ENCODE peak calls at places on chromosomes 7 and 10, in eight cellular contexts. N is IMR-90, I is A549, L is body of pancreas, R is prostate gland, J is heart left ventricle, O is transverse colon, K is stomach. Z is an unnamed sample.

GRCh38 chr7:2958416-2959342 is 85.0 kb downstream of the CARD11 start:
- DNase-seq in N (no peak), I (no peak), L (no peak), R (no peak), J (no peak), O (no peak), K (no peak), Z (no peak)

GRCh38 chr7:2048531-2048930 is 184.2 kb downstream of the MAD1L1 start:
- DNase-seq in N (no peak), I (no peak), L (no peak), R (no peak), J (peak; percentile 14), O (no peak), K (no peak), Z (no peak)

GRCh38 chr10:75186310-75186709 is 24.3 kb upstream of the VDAC2 start:
- DNase-seq in N (no peak), I (no peak), L (no peak), R (no peak), J (no peak), O (no peak), K (no peak), Z (no peak)

GRCh38 chr10:101305241-101306230 is 48.4 kb upstream of the BTRC start:
- DNase-seq in N (no peak), I (no peak), L (no peak), R (no peak), J (no peak), O (no peak), K (no peak), Z (no peak)

GRCh38 chr10:44197646-44198045 is 187.3 kb downstream of the CXCL12 start:
- DNase-seq in N (no peak), I (no peak), L (no peak), R (no peak), J (no peak), O (no peak), K (no peak), Z (no peak)

GRCh38 chr10:127880557-127880956 is 12.2 kb downstream of the CLRN3 start:
- DNase-seq in N (no peak), I (no peak), L (no peak), R (no peak), J (peak; percentile 54), O (no peak), K (no peak), Z (no peak)

GRCh38 chr10:96846395-96846794 is 14.3 kb downstream of the LCOR start:
- DNase-seq in N (no peak), I (no peak), L (no peak), R (peak; percentile 11), J (no peak), O (no peak), K (no peak), Z (no peak)

GRCh38 chr7:124031919-124032318 is 948 bp downstream of the TMEM229A start:
- DNase-seq in N (no peak), I (no peak), L (no peak), R (no peak), J (no peak), O (no peak), K (no peak), Z (no peak)

GRCh38 chr7:155620497-155620896 is 24.0 kb upstream of the RBM33 start:
- DNase-seq in N (no peak), I (no peak), L (no peak), R (no peak), J (no peak), O (no peak), K (no peak), Z (no peak)

GRCh38 chr7:155621418-155621980 is 23.0 kb upstream of the RBM33 start:
- DNase-seq in N (no peak), I (no peak), L (no peak), R (no peak), J (no peak), O (no peak), K (no peak), Z (no peak)

GRCh38 chr7:155619634-155620271 is 24.7 kb upstream of the RBM33 start:
- DNase-seq in N (no peak), I (no peak), L (no peak), R (no peak), J (no peak), O (no peak), K (no peak), Z (no peak)

DNA sequence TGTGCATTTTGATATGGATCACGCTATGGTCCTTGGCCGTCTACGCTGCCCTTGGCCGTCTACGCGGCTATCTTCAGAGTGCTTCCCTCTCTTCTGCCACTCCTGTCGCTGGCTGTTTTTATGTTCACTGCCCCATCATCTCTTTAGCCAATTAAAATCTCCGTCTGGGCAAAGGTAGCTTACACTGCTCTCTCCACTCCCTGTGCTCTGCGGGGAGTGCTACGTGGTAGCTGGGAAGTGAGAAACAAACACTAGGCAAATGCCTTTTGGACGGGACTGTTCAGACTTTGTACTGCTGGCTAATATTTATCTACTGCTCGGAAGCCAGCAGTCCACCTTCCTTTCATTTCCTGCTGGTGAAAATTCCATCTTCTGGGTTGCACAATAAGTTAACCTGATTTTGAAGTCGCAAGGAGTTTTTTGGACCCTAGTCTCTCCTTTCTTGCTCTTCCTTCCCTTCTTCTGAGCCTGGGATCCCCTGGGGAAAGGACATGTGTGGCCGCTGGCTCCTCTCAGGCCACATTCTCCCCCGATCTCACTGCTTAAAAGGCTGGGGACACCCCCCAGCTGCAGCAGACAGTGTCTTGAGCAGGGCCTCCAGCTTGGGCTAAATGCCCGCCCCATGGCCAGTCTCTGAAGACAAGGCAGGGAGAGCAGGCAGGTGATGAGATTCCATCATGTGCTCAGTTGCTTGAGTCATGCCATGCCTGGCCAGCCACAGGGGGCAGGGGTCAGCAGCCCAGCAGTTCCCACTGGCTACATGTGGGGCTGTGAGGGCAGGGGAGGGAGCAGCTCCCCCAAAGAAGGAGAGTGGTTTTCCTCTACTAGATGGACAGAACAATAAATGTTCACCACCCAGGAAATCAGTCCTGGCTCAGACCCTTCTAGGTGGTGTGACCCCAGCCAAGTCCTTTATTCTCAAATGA is 25.5 kb upstream of the RBM33 start:
- DNase-seq in N (peak; percentile 58), I (peak; percentile 66), L (peak; percentile 78), R (no peak), J (no peak), O (peak; percentile 76), K (peak; percentile 73), Z (no peak)
- TF ChIP-seq POLR2A in N (no peak), I (peak; percentile 29), L (no peak), R (no peak), J (no peak), O (peak; percentile 13), K (no peak), Z (no peak)

DNA sequence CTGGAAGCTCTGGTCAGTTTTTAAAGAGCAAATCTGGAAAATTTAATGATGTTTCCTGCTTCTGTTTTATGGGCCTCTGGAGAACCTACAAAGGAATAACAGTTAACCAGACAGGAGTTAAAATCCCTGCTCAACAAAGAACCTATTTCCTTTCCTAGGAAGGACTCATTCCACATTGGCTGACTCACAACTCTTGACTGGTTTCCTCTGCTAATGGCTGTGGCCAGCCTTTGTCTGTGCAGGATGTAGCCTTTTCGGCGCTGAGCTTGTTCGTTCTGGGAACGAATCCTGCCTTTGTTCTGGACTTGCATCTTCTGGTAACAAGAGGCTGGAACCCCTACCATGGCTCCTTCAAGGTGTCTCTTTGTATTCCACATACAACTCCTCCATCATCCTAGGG is 112.8 kb upstream of the PDCD4 start:
- DNase-seq in N (peak; percentile 62), I (no peak), L (no peak), R (no peak), J (no peak), O (no peak), K (no peak), Z (no peak)
- TF ChIP-seq POLR2A in N (no peak), I (no peak), L (no peak), R (no peak), J (no peak), O (no peak), K (no peak), Z (no peak)

GRCh38 chr10:131172433-131172832 is 139.1 kb downstream of the TCERG1L start:
- DNase-seq in N (no peak), I (no peak), L (no peak), R (no peak), J (no peak), O (no peak), K (peak; percentile 20), Z (no peak)

GRCh38 chr10:131175891-131176290 is 135.6 kb downstream of the TCERG1L start:
- DNase-seq in N (no peak), I (no peak), L (no peak), R (no peak), J (no peak), O (no peak), K (no peak), Z (no peak)

GRCh38 chr10:131174211-131174565 is 137.3 kb downstream of the TCERG1L start:
- DNase-seq in N (no peak), I (no peak), L (no peak), R (no peak), J (no peak), O (no peak), K (no peak), Z (no peak)

GRCh38 chr10:131174651-131175540 is 136.6 kb downstream of the TCERG1L start:
- DNase-seq in N (no peak), I (no peak), L (no peak), R (no peak), J (no peak), O (no peak), K (peak; percentile 8), Z (no peak)

GRCh38 chr10:131173484-131174210 is 137.9 kb downstream of the TCERG1L start:
- DNase-seq in N (no peak), I (no peak), L (no peak), R (no peak), J (no peak), O (no peak), K (peak; percentile 24), Z (no peak)
- TF ChIP-seq POLR2A in N (no peak), I (no peak), L (no peak), R (no peak), J (no peak), O (no peak), K (no peak), Z (no peak)

GRCh38 chr7:88218836-88219605 is 817 bp downstream of the SRI start:
- DNase-seq in N (peak; percentile 66), I (peak; percentile 25), L (peak; percentile 63), R (peak; percentile 54), J (peak; percentile 44), O (peak; percentile 80), K (peak; percentile 60), Z (no peak)

GRCh38 chr7:88218428-88218745 is 1.5 kb downstream of the SRI start:
- DNase-seq in N (no peak), I (no peak), L (no peak), R (no peak), J (no peak), O (no peak), K (no peak), Z (no peak)

GRCh38 chr7:88217675-88218427 is 2.0 kb downstream of the SRI start:
- DNase-seq in N (no peak), I (no peak), L (no peak), R (no peak), J (no peak), O (no peak), K (no peak), Z (peak; percentile 23)

GRCh38 chr7:88223265-88223664 is 3.4 kb upstream of the SRI start:
- DNase-seq in N (no peak), I (no peak), L (no peak), R (no peak), J (no peak), O (no peak), K (no peak), Z (no peak)

DNA sequence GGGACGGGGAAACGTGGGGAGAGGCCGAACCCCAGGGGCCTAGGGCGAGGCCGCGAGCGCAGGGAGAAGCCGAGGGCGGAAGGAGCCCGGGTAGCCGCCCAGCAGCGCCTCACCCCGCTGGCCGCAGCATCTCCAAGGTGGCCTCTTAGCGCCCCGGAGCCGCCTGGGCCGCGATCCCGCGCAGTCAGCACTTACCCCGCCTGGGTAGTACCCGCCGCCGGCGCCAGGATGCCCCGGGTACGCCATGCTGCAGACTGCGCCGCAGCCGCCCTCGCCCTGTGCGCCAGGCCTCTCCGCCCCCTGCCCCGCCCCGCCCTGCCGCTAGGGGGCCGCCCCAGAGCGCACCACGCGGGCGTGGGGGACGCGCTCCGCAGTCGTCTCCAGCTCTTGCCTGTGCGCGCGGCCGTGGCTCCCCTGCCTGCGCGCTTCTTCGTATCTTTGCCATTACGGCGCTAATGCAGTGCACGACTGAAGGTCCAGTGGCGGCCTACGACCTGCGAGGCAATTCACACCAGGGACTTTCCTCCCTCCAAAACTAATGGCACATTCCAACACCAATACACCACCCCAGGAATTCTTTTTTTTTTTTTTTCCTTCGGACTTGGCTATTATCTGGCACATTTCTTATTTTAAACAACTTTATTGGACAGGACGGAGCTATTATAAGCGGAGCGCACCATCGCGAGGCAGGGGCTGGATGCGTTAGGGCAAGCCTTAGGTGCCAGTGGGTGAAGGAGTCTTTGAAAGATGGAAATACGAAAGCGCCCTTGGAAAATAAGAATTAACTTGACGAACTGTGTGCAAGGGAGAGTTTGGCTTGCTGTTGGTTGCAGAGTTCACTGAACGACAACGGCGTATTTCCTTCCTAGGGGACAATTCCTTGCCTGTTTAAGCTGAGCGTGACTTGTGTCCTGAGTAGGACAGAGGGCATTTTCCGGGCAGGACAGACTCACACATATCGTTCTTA is at the start of gene SRI:
- DNase-seq in N (peak; percentile 72), I (peak; percentile 80), L (peak; percentile 88), R (peak; percentile 81), J (peak; percentile 91), O (peak; percentile 91), K (peak; percentile 89), Z (peak; percentile 67)
- TF ChIP-seq POLR2A in N (peak; percentile 49), I (peak; percentile 86), L (peak; percentile 86), R (peak; percentile 88), J (no peak), O (peak; percentile 69), K (no peak), Z (peak; percentile 82)

Z was measured in GM12891.